ENCODE peak calls at places on chromosome 21, in nine cellular contexts. H is fibroblast of lung; M is heart right ventricle; N is mammary epithelial cell; G is GM23248; C is A549; T is CD8-positive, alpha-beta T cell; E is neural progenitor cell; Y is uterus. A is an unnamed sample.

GRCh38 chr21:46080171-46081021 is 17.5 kb upstream of the COL6A2 start:
- DNase-seq in H (no peak), M (peak; percentile 70), N (no peak), G (peak; percentile 52), C (no peak), T (no peak), E (no peak), Y (peak; percentile 45), A (no peak)

GRCh38 chr21:35476616-35477395 is 427.7 kb upstream of the RUNX1 start:
- DNase-seq in H (peak; percentile 74), M (no peak), N (no peak), G (peak; percentile 54), C (no peak), T (no peak), E (no peak), Y (no peak), A (no peak)

GRCh38 chr21:30256100-30256499 is 26.6 kb downstream of the KRTAP24-1 start:
- DNase-seq in H (no peak), M (no peak), N (peak; percentile 88), G (no peak), C (no peak), T (no peak), E (no peak), Y (no peak), A (no peak)

GRCh38 chr21:46118305-46118870 is 20.5 kb downstream of the COL6A2 start:
- DNase-seq in H (no peak), M (peak; percentile 3), N (no peak), G (no peak), C (no peak), T (no peak), E (no peak), Y (peak; percentile 15), A (no peak)

GRCh38 chr21:31335957-31336738 is 7.9 kb downstream of the TIAM1 start:
- DNase-seq in H (peak; percentile 97), M (peak; percentile 29), N (peak; percentile 88), G (peak; percentile 92), C (peak; percentile 8), T (no peak), E (no peak), Y (no peak), A (no peak)

GRCh38 chr21:15332572-15332971 is 267.8 kb upstream of the NRIP1 start:
- DNase-seq in H (no peak), M (no peak), N (no peak), G (no peak), C (no peak), T (no peak), E (no peak), Y (no peak), A (no peak)

GRCh38 chr21:16502897-16503296 is 773.1 kb downstream of the USP25 start:
- DNase-seq in H (no peak), M (no peak), N (no peak), G (no peak), C (no peak), T (no peak), E (no peak), Y (no peak), A (no peak)

GRCh38 chr21:21547368-21547953 is 549.3 kb downstream of the NCAM2 start:
- DNase-seq in H (peak; percentile 7), M (no peak), N (no peak), G (no peak), C (no peak), T (no peak), E (no peak), Y (no peak), A (no peak)

GRCh38 chr21:45898781-45899180 is 82.8 kb upstream of the COL6A1 start:
- DNase-seq in H (no peak), M (no peak), N (no peak), G (no peak), C (no peak), T (no peak), E (no peak), Y (no peak), A (no peak)

GRCh38 chr21:29390778-29391177 is 92.1 kb downstream of the BACH1 start:
- DNase-seq in H (no peak), M (no peak), N (no peak), G (no peak), C (no peak), T (no peak), E (no peak), Y (no peak), A (no peak)

GRCh38 chr21:27047331-27048314 is 80.7 kb upstream of the ADAMTS5 start:
- DNase-seq in H (peak; percentile 31), M (no peak), N (peak; percentile 58), G (peak; percentile 73), C (no peak), T (no peak), E (peak; percentile 48), Y (no peak), A (no peak)

GRCh38 chr21:15893902-15894301 is 164.1 kb downstream of the USP25 start:
- DNase-seq in H (no peak), M (no peak), N (no peak), G (no peak), C (no peak), T (no peak), E (no peak), Y (no peak), A (no peak)

GRCh38 chr21:44510508-44511218 is 29.3 kb downstream of the KRTAP10-1 start:
- DNase-seq in H (no peak), M (peak; percentile 23), N (peak; percentile 56), G (peak; percentile 62), C (peak; percentile 20), T (peak; percentile 66), E (peak; percentile 85), Y (no peak), A (no peak)

GRCh38 chr21:38631171-38631570 is 132.9 kb upstream of the ERG start:
- DNase-seq in H (peak; percentile 93), M (no peak), N (peak; percentile 46), G (peak; percentile 92), C (no peak), T (no peak), E (no peak), Y (no peak), A (no peak)

GRCh38 chr21:45459171-45460010 is 54.4 kb downstream of the COL18A1 start:
- DNase-seq in H (no peak), M (no peak), N (no peak), G (no peak), C (no peak), T (no peak), E (no peak), Y (no peak), A (no peak)

GRCh38 chr21:39637971-39638628 is 25.4 kb downstream of the B3GALT5 start:
- DNase-seq in H (no peak), M (no peak), N (no peak), G (no peak), C (no peak), T (no peak), E (no peak), Y (no peak), A (no peak)

GRCh38 chr21:34919406-34919805 is 129.7 kb downstream of the RUNX1 start:
- DNase-seq in H (no peak), M (no peak), N (no peak), G (no peak), C (no peak), T (no peak), E (no peak), Y (no peak), A (no peak)

GRCh38 chr21:46060596-46061061 is 37.3 kb upstream of the COL6A2 start:
- DNase-seq in H (peak; percentile 100), M (peak; percentile 88), N (peak; percentile 67), G (peak; percentile 100), C (peak; percentile 39), T (no peak), E (no peak), Y (peak; percentile 93), A (peak; percentile 76)

GRCh38 chr21:45818276-45818903 is 163.2 kb upstream of the COL6A1 start:
- DNase-seq in H (peak; percentile 79), M (no peak), N (peak; percentile 66), G (peak; percentile 76), C (peak; percentile 13), T (no peak), E (no peak), Y (no peak), A (no peak)

GRCh38 chr21:44898851-44899767 is 21.6 kb downstream of the ITGB2 start:
- DNase-seq in H (no peak), M (no peak), N (no peak), G (no peak), C (no peak), T (no peak), E (no peak), Y (no peak), A (no peak)

DNA sequence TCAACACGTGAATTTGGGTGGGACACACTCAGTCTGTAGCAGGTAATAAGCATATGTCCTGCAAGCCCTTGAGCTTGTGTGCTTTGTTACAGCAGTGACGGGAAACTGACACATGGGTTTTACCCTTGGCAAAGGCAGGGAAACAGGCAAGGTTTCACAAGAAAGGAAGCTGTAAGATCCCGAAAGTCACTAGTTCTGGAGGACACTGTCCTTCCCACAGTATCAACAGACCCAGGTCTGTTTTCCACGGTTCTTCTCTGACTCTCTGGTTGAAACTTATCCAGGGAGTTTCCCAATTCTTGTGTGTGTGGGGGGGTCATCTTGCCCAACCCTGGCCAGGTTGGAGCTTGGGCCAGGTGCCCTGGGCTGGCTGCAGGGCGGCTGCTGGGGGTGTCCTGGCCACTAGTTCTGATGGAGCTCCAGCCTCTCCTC is 29.3 kb upstream of the ZBTB21 start:
- DNase-seq in H (peak; percentile 58), M (no peak), N (peak; percentile 91), G (peak; percentile 84), C (no peak), T (no peak), E (no peak), Y (peak; percentile 47), A (no peak)
- H3K27ac ChIP-seq in H (peak overlapping the region; percentile 98), M (no peak overlapping the region), N (peak overlapping the region; percentile 76), G (peak overlapping the region; percentile 95), C (no peak overlapping the region), T (no peak overlapping the region), E (no peak overlapping the region), Y (peak overlapping the region; percentile 55), A (no peak overlapping the region)

GRCh38 chr21:37075214-37075770 is 2.2 kb downstream of the TTC3 start:
- DNase-seq in H (no peak), M (no peak), N (no peak), G (no peak), C (no peak), T (no peak), E (no peak), Y (no peak), A (no peak)
- H3K4me1 ChIP-seq in H (peaks cover 4% of the 10 kb centered on the region), M (peaks cover 18% of the 10 kb centered on the region), N (peaks cover 14% of the 10 kb centered on the region), G (peaks cover 24% of the 10 kb centered on the region), C (peaks cover 8% of the 10 kb centered on the region), T (peaks cover 30% of the 10 kb centered on the region), E (peaks cover 25% of the 10 kb centered on the region), Y (no peaks in the 10 kb centered on the region), A (peaks cover 12% of the 10 kb centered on the region)

GRCh38 chr21:41425588-41425953 is 468 bp upstream of the MX1 start:
- DNase-seq in H (no peak), M (no peak), N (no peak), G (no peak), C (no peak), T (no peak), E (no peak), Y (no peak), A (no peak)
- H3K27ac ChIP-seq in H (no peak overlapping the region), M (peak overlapping the region; percentile 25), N (no peak overlapping the region), G (no peak overlapping the region), C (no peak overlapping the region), T (peak overlapping the region; percentile 79), E (no peak overlapping the region), Y (peak overlapping the region; percentile 72), A (peak overlapping the region; percentile 23)

DNA sequence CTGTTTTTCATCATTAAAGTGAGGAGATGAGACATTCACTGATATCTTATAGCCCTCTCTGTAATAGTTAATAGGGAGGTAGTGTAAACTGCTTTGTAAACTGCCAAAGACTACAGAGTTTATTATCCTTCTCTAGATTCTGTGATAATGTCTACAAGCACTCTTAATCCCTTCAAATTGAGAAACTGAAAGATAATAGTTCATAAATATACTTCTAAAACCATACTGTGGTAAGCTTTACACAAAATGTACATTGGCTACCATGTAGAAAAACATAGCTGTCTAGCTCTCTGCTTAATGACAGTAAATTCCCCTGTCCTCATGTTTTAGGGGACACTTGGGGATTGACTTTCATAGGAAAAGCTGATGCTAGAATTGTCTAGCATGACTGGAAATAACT is 39.6 kb downstream of the CXADR start:
- DNase-seq in H (no peak), M (no peak), N (no peak), G (no peak), C (no peak), T (no peak), E (no peak), Y (no peak), A (no peak)
- H3K4me1 ChIP-seq in H (no peaks in the 10 kb centered on the region), M (peaks cover 11% of the 10 kb centered on the region), N (no peaks in the 10 kb centered on the region), G (no peaks in the 10 kb centered on the region), C (no peaks in the 10 kb centered on the region), T (no peaks in the 10 kb centered on the region), E (no peaks in the 10 kb centered on the region), Y (peaks cover 4% of the 10 kb centered on the region), A (no peaks in the 10 kb centered on the region)